ENCODE peak calls at places on chromosomes 1 and 21, in five cellular contexts. One of them, this sample, is unnamed.
A peak's percentile ranks its signal among the peaks of the same experiment; 100 is the strongest.

GRCh38 chr1:10082785-10083479 is 50.2 kb downstream of the UBE4B start:
- DNase-seq in Caco-2: no peak
- DNase-seq in OCI-LY7: no peak
- DNase-seq in heart right ventricle: no peak
- DNase-seq in astrocyte of the cerebellum: no peak
- DNase-seq in this sample: peak; percentile 91

GRCh38 chr1:215083408-215083961 is 948 bp downstream of the KCNK2 start:
- DNase-seq in astrocyte of the cerebellum: no peak
- DNase-seq in heart right ventricle: no peak
- DNase-seq in Caco-2: peak; percentile 31
- DNase-seq in OCI-LY7: no peak
- DNase-seq in this sample: peak; percentile 6

GRCh38 chr1:52127181-52128175 is 14.4 kb upstream of the ZFYVE9 start:
- DNase-seq in heart right ventricle: no peak
- DNase-seq in Caco-2: peak; percentile 37
- DNase-seq in astrocyte of the cerebellum: peak; percentile 62
- DNase-seq in OCI-LY7: peak; percentile 43
- DNase-seq in this sample: peak; percentile 93

GRCh38 chr21:45893166-45894106 is 88.1 kb upstream of the COL6A1 start:
- DNase-seq in heart right ventricle: no peak
- DNase-seq in Caco-2: peak; percentile 17
- DNase-seq in astrocyte of the cerebellum: no peak
- DNase-seq in OCI-LY7: no peak
- DNase-seq in this sample: no peak

GRCh38 chr1:2925923-2926322 is 95.3 kb upstream of the ACTRT2 start:
- DNase-seq in Caco-2: no peak
- DNase-seq in astrocyte of the cerebellum: no peak
- DNase-seq in OCI-LY7: no peak
- DNase-seq in heart right ventricle: peak; percentile 35
- DNase-seq in this sample: no peak

GRCh38 chr1:31792116-31792515 is 23.7 kb downstream of the SPOCD1 start:
- DNase-seq in OCI-LY7: no peak
- DNase-seq in astrocyte of the cerebellum: no peak
- DNase-seq in heart right ventricle: no peak
- DNase-seq in Caco-2: peak; percentile 23
- DNase-seq in this sample: no peak

GRCh38 chr1:41623736-41624135 is 139.3 kb upstream of the EDN2 start:
- DNase-seq in astrocyte of the cerebellum: no peak
- DNase-seq in Caco-2: peak; percentile 53
- DNase-seq in heart right ventricle: no peak
- DNase-seq in OCI-LY7: no peak
- DNase-seq in this sample: no peak

GRCh38 chr1:42971848-42972291 is 13.2 kb upstream of the SLC2A1 start:
- DNase-seq in heart right ventricle: no peak
- DNase-seq in OCI-LY7: no peak
- DNase-seq in Caco-2: no peak
- DNase-seq in astrocyte of the cerebellum: no peak
- DNase-seq in this sample: no peak

GRCh38 chr1:56436912-56437403 is 142.4 kb downstream of the PLPP3 start:
- DNase-seq in OCI-LY7: no peak
- DNase-seq in astrocyte of the cerebellum: no peak
- DNase-seq in Caco-2: peak; percentile 86
- DNase-seq in heart right ventricle: no peak
- DNase-seq in this sample: no peak

GRCh38 chr21:36567216-36567917 is 87.4 kb upstream of the CLDN14 start:
- DNase-seq in Caco-2: no peak
- DNase-seq in OCI-LY7: no peak
- DNase-seq in astrocyte of the cerebellum: no peak
- DNase-seq in heart right ventricle: no peak
- DNase-seq in this sample: no peak

GRCh38 chr1:200224315-200224714 is 185.5 kb downstream of the ZNF281 start:
- DNase-seq in Caco-2: no peak
- DNase-seq in astrocyte of the cerebellum: peak; percentile 99
- DNase-seq in heart right ventricle: no peak
- DNase-seq in OCI-LY7: no peak
- DNase-seq in this sample: peak; percentile 87

GRCh38 chr1:94096797-94097549 is 24.0 kb downstream of the ABCA4 start:
- DNase-seq in heart right ventricle: no peak
- DNase-seq in Caco-2: no peak
- DNase-seq in OCI-LY7: no peak
- DNase-seq in astrocyte of the cerebellum: peak; percentile 49
- DNase-seq in this sample: no peak

GRCh38 chr1:192170196-192170984 is 12.1 kb downstream of the RGS18 start:
- DNase-seq in OCI-LY7: no peak
- DNase-seq in heart right ventricle: no peak
- DNase-seq in astrocyte of the cerebellum: no peak
- DNase-seq in Caco-2: no peak
- DNase-seq in this sample: no peak
- H3K4me3 ChIP-seq in OCI-LY7: no peak overlapping the region
- H3K4me3 ChIP-seq in heart right ventricle: no peak overlapping the region
- H3K4me3 ChIP-seq in astrocyte of the cerebellum: no peak overlapping the region
- H3K4me3 ChIP-seq in Caco-2: no peak overlapping the region
- H3K4me3 ChIP-seq in this sample: no peak overlapping the region

GRCh38 chr1:114715952-114716303 is 643 bp downstream of the NRAS start:
- DNase-seq in heart right ventricle: no peak
- DNase-seq in Caco-2: no peak
- DNase-seq in OCI-LY7: no peak
- DNase-seq in astrocyte of the cerebellum: no peak
- DNase-seq in this sample: no peak

GRCh38 chr1:114716304-114717158 is at the start of gene NRAS:
- DNase-seq in heart right ventricle: peak; percentile 93
- DNase-seq in OCI-LY7: peak; percentile 94
- DNase-seq in Caco-2: peak; percentile 86
- DNase-seq in astrocyte of the cerebellum: peak; percentile 79
- DNase-seq in this sample: peak; percentile 93

GRCh38 chr1:114707604-114708003 is 9.0 kb downstream of the NRAS start:
- DNase-seq in astrocyte of the cerebellum: no peak
- DNase-seq in OCI-LY7: no peak
- DNase-seq in heart right ventricle: no peak
- DNase-seq in Caco-2: no peak
- DNase-seq in this sample: no peak

GRCh38 chr1:114710360-114710759 is 6.2 kb downstream of the NRAS start:
- DNase-seq in Caco-2: no peak
- DNase-seq in astrocyte of the cerebellum: no peak
- DNase-seq in heart right ventricle: no peak
- DNase-seq in OCI-LY7: no peak
- DNase-seq in this sample: no peak

GRCh38 chr1:114712987-114713386 is 3.6 kb downstream of the NRAS start:
- DNase-seq in Caco-2: no peak
- DNase-seq in heart right ventricle: no peak
- DNase-seq in OCI-LY7: no peak
- DNase-seq in astrocyte of the cerebellum: no peak
- DNase-seq in this sample: no peak
- H3K4me3 ChIP-seq in Caco-2: no peak overlapping the region
- H3K4me3 ChIP-seq in heart right ventricle: no peak overlapping the region
- H3K4me3 ChIP-seq in OCI-LY7: no peak overlapping the region
- H3K4me3 ChIP-seq in astrocyte of the cerebellum: no peak overlapping the region
- H3K4me3 ChIP-seq in this sample: no peak overlapping the region

GRCh38 chr1:33364578-33364945 is 43.7 kb upstream of the A3GALT2 start:
- DNase-seq in Caco-2: no peak
- DNase-seq in OCI-LY7: no peak
- DNase-seq in heart right ventricle: no peak
- DNase-seq in astrocyte of the cerebellum: no peak
- DNase-seq in this sample: no peak

GRCh38 chr1:33361553-33362262 is 40.8 kb upstream of the A3GALT2 start:
- DNase-seq in heart right ventricle: no peak
- DNase-seq in Caco-2: no peak
- DNase-seq in OCI-LY7: no peak
- DNase-seq in astrocyte of the cerebellum: no peak
- DNase-seq in this sample: no peak

GRCh38 chr1:33365560-33365997 is 44.7 kb upstream of the A3GALT2 start:
- DNase-seq in Caco-2: peak; percentile 62
- DNase-seq in astrocyte of the cerebellum: peak; percentile 55
- DNase-seq in OCI-LY7: no peak
- DNase-seq in heart right ventricle: peak; percentile 39
- DNase-seq in this sample: no peak

GRCh38 chr1:33360367-33360766 is 39.5 kb upstream of the A3GALT2 start:
- DNase-seq in OCI-LY7: no peak
- DNase-seq in astrocyte of the cerebellum: no peak
- DNase-seq in Caco-2: no peak
- DNase-seq in heart right ventricle: no peak
- DNase-seq in this sample: no peak

GRCh38 chr1:33363470-33363861 is 42.6 kb upstream of the A3GALT2 start:
- DNase-seq in Caco-2: no peak
- DNase-seq in astrocyte of the cerebellum: no peak
- DNase-seq in OCI-LY7: no peak
- DNase-seq in heart right ventricle: no peak
- DNase-seq in this sample: no peak
- H3K4me3 ChIP-seq in Caco-2: no peak overlapping the region
- H3K4me3 ChIP-seq in astrocyte of the cerebellum: no peak overlapping the region
- H3K4me3 ChIP-seq in OCI-LY7: no peak overlapping the region
- H3K4me3 ChIP-seq in heart right ventricle: no peak overlapping the region
- H3K4me3 ChIP-seq in this sample: no peak overlapping the region

GRCh38 chr1:206002833-206003532 is at the start of gene RAB7B:
- DNase-seq in heart right ventricle: peak; percentile 53
- DNase-seq in OCI-LY7: no peak
- DNase-seq in Caco-2: no peak
- DNase-seq in astrocyte of the cerebellum: no peak
- DNase-seq in this sample: peak; percentile 90

GRCh38 chr1:206001476-206001888 is 1.7 kb downstream of the RAB7B start:
- DNase-seq in heart right ventricle: no peak
- DNase-seq in astrocyte of the cerebellum: peak; percentile 82
- DNase-seq in OCI-LY7: no peak
- DNase-seq in Caco-2: no peak
- DNase-seq in this sample: peak; percentile 97

GRCh38 chr1:206004269-206004800 is 1.1 kb upstream of the RAB7B start:
- DNase-seq in heart right ventricle: no peak
- DNase-seq in OCI-LY7: no peak
- DNase-seq in Caco-2: no peak
- DNase-seq in astrocyte of the cerebellum: no peak
- DNase-seq in this sample: peak; percentile 14

GRCh38 chr1:206000641-206001339 is 2.4 kb downstream of the RAB7B start:
- DNase-seq in astrocyte of the cerebellum: no peak
- DNase-seq in OCI-LY7: no peak
- DNase-seq in Caco-2: no peak
- DNase-seq in heart right ventricle: no peak
- DNase-seq in this sample: peak; percentile 52

GRCh38 chr1:206002160-206002559 is 1.0 kb downstream of the RAB7B start:
- DNase-seq in OCI-LY7: no peak
- DNase-seq in astrocyte of the cerebellum: no peak
- DNase-seq in Caco-2: no peak
- DNase-seq in heart right ventricle: no peak
- DNase-seq in this sample: peak; percentile 91
- H3K4me3 ChIP-seq in OCI-LY7: no peak overlapping the region
- H3K4me3 ChIP-seq in astrocyte of the cerebellum: no peak overlapping the region
- H3K4me3 ChIP-seq in Caco-2: no peak overlapping the region
- H3K4me3 ChIP-seq in heart right ventricle: peak overlapping the region; percentile 32
- H3K4me3 ChIP-seq in this sample: peak overlapping the region; percentile 93

This sample was measured in epithelial cell of esophagus.